ENCODE peak calls at places on chromosomes 5 and 9, in four cellular contexts. L, Q, M and W are unnamed samples.

GRCh38 chr9:98217255-98217654 is 24.8 kb upstream of the CORO2A start:
- DNase-seq in L (no peak), M (no peak), Q (no peak), W (no peak)

GRCh38 chr9:92395617-92396016 is 8.8 kb downstream of the OGN start:
- DNase-seq in M (no peak), Q (no peak), L (no peak), W (no peak)

GRCh38 chr5:91101777-91102379 is 281.2 kb downstream of the ARRDC3 start:
- DNase-seq in M (peak), Q (peak), L (peak), W (peak)

GRCh38 chr5:54867310-54867944 is 118.0 kb downstream of the ESM1 start:
- DNase-seq in M (no peak), Q (peak), L (peak), W (no peak)

GRCh38 chr9:113361304-113362018 is 12.1 kb downstream of the BSPRY start:
- DNase-seq in M (no peak), L (no peak), Q (no peak), W (no peak)

GRCh38 chr5:119078870-119079269 is 8.0 kb downstream of the DMXL1 start:
- DNase-seq in Q (no peak), L (no peak), M (no peak), W (no peak)

GRCh38 chr9:18478517-18479361 is 4.8 kb downstream of the ADAMTSL1 start:
- DNase-seq in M (no peak), L (no peak), Q (no peak), W (no peak)

GRCh38 chr9:97564291-97565175 is 63.1 kb downstream of the TMOD1 start:
- DNase-seq in M (no peak), L (no peak), Q (no peak), W (no peak)

GRCh38 chr5:149177911-149178565 is 36.7 kb downstream of the ABLIM3 start:
- DNase-seq in L (no peak), Q (no peak), M (no peak), W (no peak)

GRCh38 chr9:6355728-6356127 is 27.6 kb downstream of the TPD52L3 start:
- DNase-seq in Q (no peak), M (peak), L (no peak), W (no peak)

GRCh38 chr5:139523635-139524445 is 37.3 kb upstream of the UBE2D2 start:
- DNase-seq in L (peak), M (no peak), Q (no peak), W (no peak)

GRCh38 chr9:5718296-5719032 is 89.6 kb downstream of the RIC1 start:
- DNase-seq in M (no peak), L (no peak), Q (no peak), W (no peak)

GRCh38 chr9:22342489-22343217 is 104.0 kb upstream of the DMRTA1 start:
- DNase-seq in M (no peak), L (no peak), Q (no peak), W (no peak)

GRCh38 chr9:104068546-104068945 is 25.6 kb upstream of the SMC2 start:
- DNase-seq in L (no peak), Q (no peak), M (no peak), W (no peak)

GRCh38 chr5:72815580-72816296 is 723 bp upstream of the TNPO1 start:
- DNase-seq in L (no peak), M (no peak), Q (no peak), W (no peak)

GRCh38 chr9:79707589-79707988 is 135.8 kb downstream of the TLE4 start:
- DNase-seq in M (no peak), L (no peak), Q (no peak), W (no peak)

GRCh38 chr5:1544294-1545010 is 20.7 kb upstream of the LPCAT1 start:
- DNase-seq in M (no peak), Q (no peak), L (no peak), W (no peak)

GRCh38 chr5:175718401-175719108 is 60.7 kb downstream of the HRH2 start:
- DNase-seq in Q (no peak), M (no peak), L (peak), W (no peak)

GRCh38 chr5:74625742-74626241 is 14.7 kb downstream of the ENC1 start:
- DNase-seq in M (no peak), Q (no peak), L (no peak), W (no peak)

GRCh38 chr9:94787268-94787667 is 60.8 kb downstream of the AOPEP start:
- DNase-seq in L (no peak), Q (no peak), M (no peak), W (no peak)

GRCh38 chr5:13591621-13592020 is 352.9 kb downstream of the DNAH5 start:
- DNase-seq in L (no peak), M (no peak), Q (peak), W (no peak)

GRCh38 chr5:66410056-66410455 is 186.1 kb upstream of the MAST4 start:
- DNase-seq in M (no peak), L (no peak), Q (no peak), W (no peak)

GRCh38 chr5:35938518-35939227 is at the start of gene CAPSL:
- DNase-seq in M (no peak), L (peak), Q (no peak), W (no peak)

DNA sequence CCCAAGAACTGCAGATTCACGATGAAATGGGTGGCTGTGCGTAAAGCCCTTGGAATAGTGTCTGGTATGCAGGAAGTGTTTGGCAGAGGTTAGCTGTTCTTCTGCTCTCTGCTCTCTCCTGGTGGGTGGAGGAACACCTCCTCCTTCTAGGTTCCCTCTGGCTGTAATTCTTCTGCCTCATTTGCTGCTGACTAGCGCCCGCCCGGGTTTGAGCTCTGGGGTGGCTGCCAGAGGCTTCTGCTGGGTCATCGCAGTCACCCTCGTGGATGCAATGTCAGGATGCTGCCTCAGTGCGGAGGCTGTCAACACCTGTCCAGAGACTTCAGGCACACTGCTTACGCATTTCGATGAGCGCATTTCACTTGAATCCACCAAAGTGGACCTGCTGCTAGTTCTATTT is 11.7 kb downstream of the DOCK2 start:
- DNase-seq in L (no peak), Q (no peak), M (no peak), W (no peak)
- TF ChIP-seq SPI1 in L (no peak), Q (no peak), M (no peak), W (no peak)

DNA sequence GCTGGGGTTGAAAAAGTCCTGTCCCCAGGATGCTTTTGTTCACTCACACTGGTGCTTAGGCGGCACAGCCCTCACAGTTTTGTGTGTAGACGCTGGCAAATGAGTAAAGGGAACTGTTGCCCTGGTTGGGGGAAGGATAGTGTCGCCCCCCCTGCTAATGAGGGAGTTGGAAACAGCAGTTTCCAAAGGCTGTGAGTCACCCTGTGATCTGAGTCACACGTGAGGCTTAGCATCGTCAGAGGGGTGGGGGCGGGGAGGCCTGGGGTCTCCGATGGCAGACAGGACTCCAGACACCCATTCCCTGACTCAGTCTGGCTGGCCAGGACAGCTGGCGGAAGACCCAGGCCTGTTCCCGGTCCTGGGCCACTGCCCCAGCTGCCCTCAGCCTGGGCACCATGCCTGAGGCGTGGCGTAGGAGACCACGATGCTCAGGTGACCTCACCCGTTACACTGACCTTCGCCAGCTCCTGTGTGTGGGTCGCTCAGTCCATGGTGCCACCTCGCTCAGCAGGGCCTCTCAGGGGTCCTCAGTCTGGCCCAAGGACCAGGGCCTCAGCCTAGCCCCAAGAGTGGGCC is 2.9 kb downstream of the DNAJB5 start:
- DNase-seq in Q (no peak), M (no peak), L (peak), W (no peak)
- TF ChIP-seq SPI1 in Q (no peak), M (no peak), L (peak), W (no peak)

DNA sequence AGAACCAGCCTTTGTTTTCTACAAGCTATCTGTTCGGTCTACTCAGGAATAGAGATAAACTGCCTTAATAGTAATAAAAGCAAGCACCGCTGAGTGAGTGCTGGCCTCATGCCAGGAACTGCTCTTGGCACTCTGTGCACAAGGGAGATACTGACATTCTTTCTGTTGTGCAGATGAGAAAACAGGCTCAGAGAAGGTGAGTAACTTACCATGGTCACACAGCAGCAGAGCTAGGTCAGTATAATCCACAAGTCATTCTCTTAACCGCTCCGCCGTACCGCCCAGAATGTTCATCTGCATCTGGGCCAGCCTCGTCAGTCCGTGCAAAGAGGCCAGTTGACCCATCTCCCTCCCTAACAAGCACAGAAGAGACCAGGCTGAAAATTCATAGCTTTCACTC is 27.4 kb downstream of the QRFP start:
- DNase-seq in M (no peak), L (no peak), Q (no peak), W (no peak)
- TF ChIP-seq SPI1 in M (no peak), L (no peak), Q (no peak), W (no peak)

GRCh38 chr5:14748180-14748900 is 83.8 kb downstream of the OTULIN start:
- DNase-seq in Q (no peak), M (no peak), L (no peak), W (no peak)
- TF ChIP-seq SPI1 in Q (no peak), M (no peak), L (no peak), W (no peak)